ENCODE peak calls at places on chromosomes 12 and 14, in five cellular contexts. One of them, this sample, is unnamed. For H3K36me3 and H3K9me3, the result is how much of the 10 kb centered on the place peaks cover.

GRCh38 chr14:92613008-92613658 is 99.6 kb downstream of the RIN3 start:
- DNase-seq in Panc1: no peak
- DNase-seq in CD4-positive, CD25-positive, alpha-beta regulatory T cell: peak
- DNase-seq in WERI-Rb-1: peak
- DNase-seq in endodermal cell: peak
- DNase-seq in this sample: no peak

GRCh38 chr12:122090759-122091535 is 12.4 kb downstream of the MLXIP start:
- DNase-seq in Panc1: no peak
- DNase-seq in CD4-positive, CD25-positive, alpha-beta regulatory T cell: no peak
- DNase-seq in WERI-Rb-1: no peak
- DNase-seq in endodermal cell: no peak
- DNase-seq in this sample: no peak

GRCh38 chr14:58954874-58955273 is 233.6 kb upstream of the DAAM1 start:
- DNase-seq in Panc1: no peak
- DNase-seq in CD4-positive, CD25-positive, alpha-beta regulatory T cell: no peak
- DNase-seq in WERI-Rb-1: no peak
- DNase-seq in endodermal cell: no peak
- DNase-seq in this sample: no peak

GRCh38 chr12:104242546-104243206 is 27.1 kb downstream of the TXNRD1 start:
- DNase-seq in Panc1: no peak
- DNase-seq in CD4-positive, CD25-positive, alpha-beta regulatory T cell: no peak
- DNase-seq in WERI-Rb-1: no peak
- DNase-seq in endodermal cell: no peak
- DNase-seq in this sample: no peak

GRCh38 chr14:99986416-99986815 is 78.8 kb upstream of the EVL start:
- DNase-seq in Panc1: no peak
- DNase-seq in CD4-positive, CD25-positive, alpha-beta regulatory T cell: no peak
- DNase-seq in WERI-Rb-1: no peak
- DNase-seq in endodermal cell: no peak
- DNase-seq in this sample: no peak

GRCh38 chr12:54388214-54389138 is 3.9 kb upstream of the ZNF385A start:
- DNase-seq in Panc1: no peak
- DNase-seq in CD4-positive, CD25-positive, alpha-beta regulatory T cell: no peak
- DNase-seq in WERI-Rb-1: no peak
- DNase-seq in endodermal cell: no peak
- DNase-seq in this sample: peak

GRCh38 chr12:27824126-27824842 is 44.2 kb upstream of the MANSC4 start:
- DNase-seq in Panc1: no peak
- DNase-seq in CD4-positive, CD25-positive, alpha-beta regulatory T cell: no peak
- DNase-seq in WERI-Rb-1: no peak
- DNase-seq in endodermal cell: no peak
- DNase-seq in this sample: no peak

GRCh38 chr12:100564090-100564489 is 9.4 kb upstream of the GAS2L3 start:
- DNase-seq in Panc1: no peak
- DNase-seq in CD4-positive, CD25-positive, alpha-beta regulatory T cell: no peak
- DNase-seq in WERI-Rb-1: no peak
- DNase-seq in endodermal cell: no peak
- DNase-seq in this sample: no peak

GRCh38 chr12:38556647-38557046 is 240.1 kb downstream of the ALG10B start:
- DNase-seq in Panc1: no peak
- DNase-seq in CD4-positive, CD25-positive, alpha-beta regulatory T cell: no peak
- DNase-seq in WERI-Rb-1: no peak
- DNase-seq in endodermal cell: no peak
- DNase-seq in this sample: no peak

GRCh38 chr12:47346251-47347019 is 266.7 kb upstream of the AMIGO2 start:
- DNase-seq in Panc1: no peak
- DNase-seq in CD4-positive, CD25-positive, alpha-beta regulatory T cell: no peak
- DNase-seq in WERI-Rb-1: no peak
- DNase-seq in endodermal cell: no peak
- DNase-seq in this sample: no peak

GRCh38 chr14:32507029-32507984 is 178.2 kb downstream of the AKAP6 start:
- DNase-seq in Panc1: no peak
- DNase-seq in CD4-positive, CD25-positive, alpha-beta regulatory T cell: no peak
- DNase-seq in WERI-Rb-1: no peak
- DNase-seq in endodermal cell: no peak
- DNase-seq in this sample: no peak

GRCh38 chr14:39382463-39382862 is 49.8 kb downstream of the FBXO33 start:
- DNase-seq in Panc1: no peak
- DNase-seq in CD4-positive, CD25-positive, alpha-beta regulatory T cell: no peak
- DNase-seq in WERI-Rb-1: no peak
- DNase-seq in endodermal cell: no peak
- DNase-seq in this sample: no peak

GRCh38 chr12:19439059-19440018 is at the start of gene AEBP2:
- DNase-seq in Panc1: peak
- DNase-seq in CD4-positive, CD25-positive, alpha-beta regulatory T cell: peak
- DNase-seq in WERI-Rb-1: peak
- DNase-seq in endodermal cell: peak
- DNase-seq in this sample: no peak

GRCh38 chr14:104592785-104593184 is 11.8 kb downstream of the TMEM179 start:
- DNase-seq in Panc1: no peak
- DNase-seq in CD4-positive, CD25-positive, alpha-beta regulatory T cell: no peak
- DNase-seq in WERI-Rb-1: no peak
- DNase-seq in endodermal cell: no peak
- DNase-seq in this sample: no peak

GRCh38 chr14:33026850-33027420 is 88.3 kb downstream of the NPAS3 start:
- DNase-seq in Panc1: no peak
- DNase-seq in CD4-positive, CD25-positive, alpha-beta regulatory T cell: no peak
- DNase-seq in WERI-Rb-1: no peak
- DNase-seq in endodermal cell: no peak
- DNase-seq in this sample: no peak

GRCh38 chr12:62647586-62647985 is 181.0 kb downstream of the MON2 start:
- DNase-seq in Panc1: no peak
- DNase-seq in CD4-positive, CD25-positive, alpha-beta regulatory T cell: no peak
- DNase-seq in WERI-Rb-1: no peak
- DNase-seq in endodermal cell: peak
- DNase-seq in this sample: no peak

GRCh38 chr12:109678732-109679131 is 34.9 kb upstream of the FAM222A start:
- DNase-seq in Panc1: no peak
- DNase-seq in CD4-positive, CD25-positive, alpha-beta regulatory T cell: no peak
- DNase-seq in WERI-Rb-1: peak
- DNase-seq in endodermal cell: peak
- DNase-seq in this sample: no peak

GRCh38 chr12:7075518-7075917 is 15.0 kb downstream of the C1S start:
- DNase-seq in Panc1: no peak
- DNase-seq in CD4-positive, CD25-positive, alpha-beta regulatory T cell: no peak
- DNase-seq in WERI-Rb-1: no peak
- DNase-seq in endodermal cell: no peak
- DNase-seq in this sample: no peak

GRCh38 chr12:71426030-71426570 is 13.5 kb upstream of the LGR5 start:
- DNase-seq in Panc1: no peak
- DNase-seq in CD4-positive, CD25-positive, alpha-beta regulatory T cell: no peak
- DNase-seq in WERI-Rb-1: no peak
- DNase-seq in endodermal cell: no peak
- DNase-seq in this sample: no peak

GRCh38 chr12:20409639-20410038 is 41.3 kb downstream of the PDE3A start:
- DNase-seq in Panc1: no peak
- DNase-seq in CD4-positive, CD25-positive, alpha-beta regulatory T cell: no peak
- DNase-seq in WERI-Rb-1: no peak
- DNase-seq in endodermal cell: no peak
- DNase-seq in this sample: no peak

GRCh38 chr14:21105095-21105494 is 4.2 kb downstream of the TMEM253 start:
- DNase-seq in Panc1: no peak
- DNase-seq in CD4-positive, CD25-positive, alpha-beta regulatory T cell: no peak
- DNase-seq in WERI-Rb-1: no peak
- DNase-seq in endodermal cell: peak
- DNase-seq in this sample: no peak

GRCh38 chr14:30921788-30922187 is 47.4 kb downstream of the COCH start:
- DNase-seq in Panc1: no peak
- DNase-seq in CD4-positive, CD25-positive, alpha-beta regulatory T cell: no peak
- DNase-seq in WERI-Rb-1: no peak
- DNase-seq in endodermal cell: no peak
- DNase-seq in this sample: no peak

GRCh38 chr12:58907326-58907855 is 12.9 kb downstream of the LRIG3 start:
- DNase-seq in Panc1: no peak
- DNase-seq in CD4-positive, CD25-positive, alpha-beta regulatory T cell: no peak
- DNase-seq in WERI-Rb-1: no peak
- DNase-seq in endodermal cell: no peak
- DNase-seq in this sample: no peak

GRCh38 chr14:58104808-58105207 is 47.2 kb downstream of the ARMH4 start:
- DNase-seq in Panc1: no peak
- DNase-seq in CD4-positive, CD25-positive, alpha-beta regulatory T cell: no peak
- DNase-seq in WERI-Rb-1: no peak
- DNase-seq in endodermal cell: no peak
- DNase-seq in this sample: no peak

GRCh38 chr14:30532264-30532663 is 26.7 kb upstream of the G2E3 start:
- DNase-seq in Panc1: no peak
- DNase-seq in CD4-positive, CD25-positive, alpha-beta regulatory T cell: no peak
- DNase-seq in WERI-Rb-1: no peak
- DNase-seq in endodermal cell: no peak
- DNase-seq in this sample: no peak

GRCh38 chr12:8922544-8922943 is 8.2 kb downstream of the PHC1 start:
- DNase-seq in Panc1: no peak
- DNase-seq in CD4-positive, CD25-positive, alpha-beta regulatory T cell: no peak
- DNase-seq in WERI-Rb-1: no peak
- DNase-seq in endodermal cell: peak
- DNase-seq in this sample: no peak
- H3K36me3 ChIP-seq in Panc1: under half
- H3K36me3 ChIP-seq in CD4-positive, CD25-positive, alpha-beta regulatory T cell: under half
- H3K36me3 ChIP-seq in WERI-Rb-1: under half
- H3K36me3 ChIP-seq in endodermal cell: half or more
- H3K36me3 ChIP-seq in this sample: under half

GRCh38 chr14:105978618-105979295 is 452.4 kb downstream of the TMEM121 start:
- DNase-seq in Panc1: no peak
- DNase-seq in CD4-positive, CD25-positive, alpha-beta regulatory T cell: no peak
- DNase-seq in WERI-Rb-1: no peak
- DNase-seq in endodermal cell: no peak
- DNase-seq in this sample: no peak
- H3K9me3 ChIP-seq in Panc1: under half
- H3K9me3 ChIP-seq in CD4-positive, CD25-positive, alpha-beta regulatory T cell: under half
- H3K9me3 ChIP-seq in WERI-Rb-1: under half
- H3K9me3 ChIP-seq in endodermal cell: half or more
- H3K9me3 ChIP-seq in this sample: under half

GRCh38 chr12:56728139-56728861 is 3.2 kb upstream of the NACA start:
- DNase-seq in Panc1: no peak
- DNase-seq in CD4-positive, CD25-positive, alpha-beta regulatory T cell: no peak
- DNase-seq in WERI-Rb-1: no peak
- DNase-seq in endodermal cell: no peak
- DNase-seq in this sample: no peak
- H3K36me3 ChIP-seq in Panc1: under half
- H3K36me3 ChIP-seq in CD4-positive, CD25-positive, alpha-beta regulatory T cell: under half
- H3K36me3 ChIP-seq in WERI-Rb-1: half or more
- H3K36me3 ChIP-seq in endodermal cell: under half
- H3K36me3 ChIP-seq in this sample: under half

DNA sequence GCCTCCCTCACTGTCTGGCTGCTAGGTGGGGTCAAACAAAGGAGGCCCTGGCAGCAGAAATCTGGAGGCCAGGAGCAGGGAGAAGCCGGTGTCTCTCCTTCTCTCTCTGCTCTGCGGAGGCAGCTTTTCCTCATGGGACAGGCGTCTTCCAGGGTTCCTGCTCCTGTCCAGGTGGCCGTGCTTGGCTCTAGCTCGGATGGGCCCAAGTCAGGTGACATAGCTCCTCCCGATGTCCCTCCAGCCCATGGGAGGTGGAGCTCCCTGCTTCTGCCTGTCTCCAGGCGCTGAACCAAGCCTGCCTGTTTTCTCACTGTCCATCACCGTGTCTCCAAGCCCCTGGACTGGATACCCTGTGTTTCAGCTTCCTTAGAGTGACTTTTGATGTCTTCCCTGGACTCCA is 30.4 kb upstream of the FZD10 start:
- DNase-seq in Panc1: no peak
- DNase-seq in CD4-positive, CD25-positive, alpha-beta regulatory T cell: no peak
- DNase-seq in WERI-Rb-1: peak
- DNase-seq in endodermal cell: peak
- DNase-seq in this sample: no peak
- H3K9me3 ChIP-seq in Panc1: under half
- H3K9me3 ChIP-seq in CD4-positive, CD25-positive, alpha-beta regulatory T cell: under half
- H3K9me3 ChIP-seq in WERI-Rb-1: under half
- H3K9me3 ChIP-seq in endodermal cell: under half
- H3K9me3 ChIP-seq in this sample: under half

GRCh38 chr12:49036029-49036428 is 17.5 kb upstream of the PRKAG1 start:
- DNase-seq in Panc1: no peak
- DNase-seq in CD4-positive, CD25-positive, alpha-beta regulatory T cell: no peak
- DNase-seq in WERI-Rb-1: no peak
- DNase-seq in endodermal cell: no peak
- DNase-seq in this sample: no peak
- H3K36me3 ChIP-seq in Panc1: under half
- H3K36me3 ChIP-seq in CD4-positive, CD25-positive, alpha-beta regulatory T cell: half or more
- H3K36me3 ChIP-seq in WERI-Rb-1: half or more
- H3K36me3 ChIP-seq in endodermal cell: half or more
- H3K36me3 ChIP-seq in this sample: half or more

GRCh38 chr12:130462558-130462924 is 124.9 kb downstream of the PIWIL1 start:
- DNase-seq in Panc1: no peak
- DNase-seq in CD4-positive, CD25-positive, alpha-beta regulatory T cell: no peak
- DNase-seq in WERI-Rb-1: no peak
- DNase-seq in endodermal cell: no peak
- DNase-seq in this sample: no peak
- H3K9me3 ChIP-seq in Panc1: under half
- H3K9me3 ChIP-seq in CD4-positive, CD25-positive, alpha-beta regulatory T cell: under half
- H3K9me3 ChIP-seq in WERI-Rb-1: under half
- H3K9me3 ChIP-seq in endodermal cell: under half
- H3K9me3 ChIP-seq in this sample: under half

GRCh38 chr12:3113671-3114070 is 36.5 kb downstream of the TSPAN9 start:
- DNase-seq in Panc1: no peak
- DNase-seq in CD4-positive, CD25-positive, alpha-beta regulatory T cell: no peak
- DNase-seq in WERI-Rb-1: no peak
- DNase-seq in endodermal cell: no peak
- DNase-seq in this sample: no peak
- H3K36me3 ChIP-seq in Panc1: under half
- H3K36me3 ChIP-seq in CD4-positive, CD25-positive, alpha-beta regulatory T cell: under half
- H3K36me3 ChIP-seq in WERI-Rb-1: under half
- H3K36me3 ChIP-seq in endodermal cell: under half
- H3K36me3 ChIP-seq in this sample: under half

GRCh38 chr12:130698106-130698505 is 18.0 kb downstream of the RIMBP2 start:
- DNase-seq in Panc1: no peak
- DNase-seq in CD4-positive, CD25-positive, alpha-beta regulatory T cell: no peak
- DNase-seq in WERI-Rb-1: no peak
- DNase-seq in endodermal cell: peak
- DNase-seq in this sample: no peak
- H3K9me3 ChIP-seq in Panc1: under half
- H3K9me3 ChIP-seq in CD4-positive, CD25-positive, alpha-beta regulatory T cell: under half
- H3K9me3 ChIP-seq in WERI-Rb-1: under half
- H3K9me3 ChIP-seq in endodermal cell: under half
- H3K9me3 ChIP-seq in this sample: under half

DNA sequence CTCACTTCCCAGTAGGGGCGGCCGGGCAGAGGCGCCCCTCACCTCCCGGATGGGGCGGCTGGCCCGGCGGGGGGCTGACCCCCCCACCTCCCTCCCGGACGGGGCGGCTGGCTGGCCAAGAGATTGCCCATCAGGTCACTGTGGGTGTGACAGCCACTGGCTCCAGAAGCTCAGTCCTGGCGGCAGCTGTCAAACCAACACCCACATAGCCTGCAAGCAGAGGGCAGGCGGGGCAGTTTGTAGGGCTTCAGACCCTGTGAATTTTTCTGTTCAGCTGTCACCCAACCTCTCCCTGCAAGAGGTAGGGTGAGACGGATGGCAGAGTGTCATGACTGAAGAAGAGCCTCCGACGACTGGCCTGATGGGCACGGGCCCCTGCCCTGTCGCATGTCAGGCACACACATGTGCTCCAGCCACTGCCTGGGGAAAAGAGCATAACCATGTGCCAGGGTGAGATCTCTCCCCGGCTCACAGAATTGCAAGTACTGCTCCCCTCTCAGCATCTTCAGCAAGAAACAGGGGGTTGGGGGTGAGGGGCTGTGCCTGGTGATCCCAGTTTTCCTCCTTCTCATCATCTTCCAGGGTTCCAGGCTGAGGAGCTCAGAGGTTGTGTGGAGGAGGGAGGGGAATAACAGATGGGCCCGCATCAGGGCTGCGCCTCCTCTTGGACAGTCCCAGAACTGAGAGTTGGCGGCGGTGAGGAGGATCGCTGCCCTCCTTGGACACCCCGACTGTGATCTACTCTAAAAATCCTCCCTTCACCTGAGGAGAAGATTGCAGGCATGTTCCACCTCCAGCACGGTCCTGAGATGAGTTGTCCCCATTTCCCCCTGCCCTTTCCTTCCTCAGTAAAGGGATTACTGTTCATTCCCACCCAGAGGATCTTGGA is 11.2 kb upstream of the PRPH start:
- DNase-seq in Panc1: no peak
- DNase-seq in CD4-positive, CD25-positive, alpha-beta regulatory T cell: no peak
- DNase-seq in WERI-Rb-1: peak
- DNase-seq in endodermal cell: peak
- DNase-seq in this sample: no peak
- H3K36me3 ChIP-seq in Panc1: under half
- H3K36me3 ChIP-seq in CD4-positive, CD25-positive, alpha-beta regulatory T cell: under half
- H3K36me3 ChIP-seq in WERI-Rb-1: under half
- H3K36me3 ChIP-seq in endodermal cell: under half
- H3K36me3 ChIP-seq in this sample: under half

This sample was measured in SK-N-MC.